ENCODE peak calls at places on chromosomes 12 and 14, in eight cellular contexts. V, T, O, G, B, D, M and U are unnamed samples.

GRCh38 chr12:29883558-29883957 is 99.8 kb upstream of the TMTC1 start:
- DNase-seq in V (no peak), O (no peak), T (no peak), M (no peak), D (no peak), G (no peak), B (no peak), U (no peak)

GRCh38 chr12:27015730-27016076 is 1.5 kb upstream of the TM7SF3 start:
- DNase-seq in M (peak), G (peak), B (no peak), D (peak), T (peak), V (peak), O (peak), U (peak)

GRCh38 chr14:74686324-74686723 is 26.6 kb downstream of the AREL1 start:
- DNase-seq in T (no peak), O (no peak), M (no peak), D (no peak), G (no peak), V (no peak), B (no peak), U (peak)

GRCh38 chr12:69824956-69825355 is at the start of gene MYRFL:
- DNase-seq in G (no peak), T (no peak), D (no peak), B (no peak), V (no peak), O (no peak), M (no peak), U (no peak)

GRCh38 chr14:47826809-47827208 is 151.4 kb upstream of the MDGA2 start:
- DNase-seq in O (no peak), B (no peak), D (no peak), M (no peak), T (no peak), G (no peak), V (no peak), U (no peak)

GRCh38 chr12:51839310-51839943 is 9.1 kb downstream of the FIGNL2 start:
- DNase-seq in O (no peak), T (no peak), D (no peak), V (no peak), M (no peak), G (no peak), B (no peak), U (no peak)

GRCh38 chr12:42809226-42809625 is 219.7 kb upstream of the PRICKLE1 start:
- DNase-seq in V (no peak), B (no peak), T (no peak), D (no peak), M (peak), O (peak), G (no peak), U (no peak)

GRCh38 chr14:86404425-86404824 is 874.5 kb downstream of the FLRT2 start:
- DNase-seq in V (no peak), M (no peak), O (peak), G (no peak), D (no peak), B (no peak), T (no peak), U (no peak)

GRCh38 chr12:57887631-57888406 is 41.3 kb upstream of the CTDSP2 start:
- DNase-seq in G (no peak), D (no peak), O (peak), V (no peak), T (no peak), M (peak), B (no peak), U (no peak)

GRCh38 chr12:132555686-132556085 is 54.7 kb downstream of the LRCOL1 start:
- DNase-seq in G (no peak), O (no peak), M (no peak), B (no peak), V (no peak), T (no peak), D (no peak), U (no peak)

GRCh38 chr12:1384910-1385309 is 209.5 kb downstream of the FBXL14 start:
- DNase-seq in D (no peak), M (no peak), B (no peak), G (no peak), V (no peak), O (no peak), T (no peak), U (no peak)

GRCh38 chr12:11981174-11981733 is 89.5 kb upstream of the BCL2L14 start:
- DNase-seq in O (no peak), V (no peak), B (no peak), T (no peak), D (no peak), M (peak), G (peak), U (no peak)

GRCh38 chr12:109131522-109132050 is 15.2 kb downstream of the ACACB start:
- DNase-seq in T (no peak), G (no peak), B (peak), D (peak), M (peak), V (no peak), O (no peak), U (no peak)

GRCh38 chr12:107490000-107490399 is 195.6 kb upstream of the PWP1 start:
- DNase-seq in G (peak), T (no peak), V (no peak), M (no peak), D (peak), B (no peak), O (no peak), U (no peak)

GRCh38 chr12:28770329-28770728 is 378.7 kb upstream of the FAR2 start:
- DNase-seq in V (no peak), B (no peak), G (no peak), M (no peak), T (no peak), O (no peak), D (no peak), U (peak)

GRCh38 chr14:89356927-89357326 is 60.1 kb downstream of the FOXN3 start:
- DNase-seq in V (no peak), B (no peak), O (no peak), T (no peak), G (no peak), M (no peak), D (no peak), U (no peak)

GRCh38 chr12:120625557-120626419 is 14.6 kb upstream of the CABP1 start:
- DNase-seq in B (no peak), D (peak), G (peak), V (peak), O (no peak), T (no peak), M (no peak), U (no peak)

GRCh38 chr12:47276253-47277070 is 196.7 kb upstream of the AMIGO2 start:
- DNase-seq in G (peak), M (peak), D (peak), V (peak), O (peak), B (no peak), T (no peak), U (no peak)

GRCh38 chr12:19053218-19053617 is 76.3 kb upstream of the PLEKHA5 start:
- DNase-seq in O (no peak), T (no peak), B (no peak), G (no peak), M (no peak), D (no peak), V (no peak), U (no peak)

GRCh38 chr14:20631821-20632389 is 9.6 kb downstream of the OR6S1 start:
- DNase-seq in G (no peak), B (peak), M (peak), O (peak), V (peak), T (no peak), D (no peak), U (peak)

GRCh38 chr12:26265606-26266005 is 70.2 kb downstream of the SSPN start:
- DNase-seq in G (no peak), O (no peak), B (no peak), T (no peak), V (no peak), D (no peak), M (no peak), U (no peak)

GRCh38 chr14:33282181-33282580 is 343.5 kb downstream of the NPAS3 start:
- DNase-seq in V (no peak), M (peak), T (no peak), G (no peak), O (no peak), D (no peak), B (no peak), U (no peak)

GRCh38 chr14:73014105-73014504 is 12.8 kb downstream of the ZFYVE1 start:
- DNase-seq in O (peak), M (peak), B (no peak), T (no peak), V (no peak), D (no peak), G (no peak), U (peak)

GRCh38 chr14:24607081-24607480 is 2.4 kb downstream of the GZMH start:
- DNase-seq in V (no peak), O (no peak), G (no peak), M (no peak), B (no peak), T (no peak), D (no peak), U (no peak)

GRCh38 chr12:75842119-75842518 is 189.5 kb downstream of the PHLDA1 start:
- DNase-seq in V (no peak), B (no peak), G (no peak), D (no peak), O (no peak), M (no peak), T (no peak), U (no peak)